ENCODE peak calls at places on chromosomes 3 and 15, in ten cellular contexts. R is heart left ventricle, M is stomach, H is gastrocnemius medialis, K is adrenal gland, J is transverse colon, A is HepG2, U is uterus, L is tibial nerve, E is sigmoid colon. I is an unnamed sample.

GRCh38 chr15:83340087-83340486 is 55.6 kb upstream of the BNC1 start:
- DNase-seq in R (no peak), M (no peak), H (no peak), K (no peak), J (no peak), A (no peak), U (no peak), L (no peak), E (no peak), I (no peak)

GRCh38 chr15:99446565-99447496 is 119.0 kb upstream of the MEF2A start:
- DNase-seq in R (peak), M (peak), H (no peak), K (no peak), J (no peak), A (no peak), U (peak), L (no peak), E (peak), I (peak)

GRCh38 chr3:139269984-139270383 is 73.8 kb upstream of the MRPS22 start:
- DNase-seq in R (no peak), M (no peak), H (no peak), K (no peak), J (no peak), A (no peak), U (no peak), L (no peak), E (no peak), I (no peak)

GRCh38 chr3:184545769-184546168 is 15.8 kb upstream of the EPHB3 start:
- DNase-seq in R (no peak), M (no peak), H (no peak), K (no peak), J (no peak), A (no peak), U (no peak), L (no peak), E (peak), I (no peak)

GRCh38 chr3:22942988-22943387 is 260.1 kb upstream of the UBE2E2 start:
- DNase-seq in R (no peak), M (no peak), H (no peak), K (no peak), J (no peak), A (no peak), U (no peak), L (no peak), E (no peak), I (no peak)

GRCh38 chr15:68550004-68550403 is 28.8 kb upstream of the CORO2B start:
- DNase-seq in R (no peak), M (no peak), H (no peak), K (no peak), J (no peak), A (no peak), U (peak), L (no peak), E (no peak), I (no peak)

GRCh38 chr15:44195151-44195740 is at the start of gene FRMD5:
- DNase-seq in R (peak), M (peak), H (peak), K (peak), J (peak), A (peak), U (peak), L (peak), E (peak), I (peak)

GRCh38 chr3:73766599-73767378 is 142.0 kb upstream of the PDZRN3 start:
- DNase-seq in R (no peak), M (no peak), H (peak), K (peak), J (no peak), A (no peak), U (peak), L (no peak), E (peak), I (no peak)

GRCh38 chr15:70014860-70015490 is 82.7 kb downstream of the TLE3 start:
- DNase-seq in R (no peak), M (peak), H (no peak), K (no peak), J (peak), A (no peak), U (no peak), L (no peak), E (no peak), I (no peak)

GRCh38 chr3:13282528-13282985 is 137.6 kb downstream of the NUP210 start:
- DNase-seq in R (no peak), M (no peak), H (no peak), K (no peak), J (no peak), A (no peak), U (no peak), L (no peak), E (peak), I (no peak)

GRCh38 chr3:21634112-21634511 is 116.9 kb downstream of the ZNF385D start:
- DNase-seq in R (no peak), M (no peak), H (no peak), K (no peak), J (no peak), A (no peak), U (no peak), L (no peak), E (no peak), I (no peak)

GRCh38 chr3:128491071-128491899 is 1.7 kb downstream of the GATA2 start:
- DNase-seq in R (peak), M (no peak), H (no peak), K (no peak), J (no peak), A (no peak), U (peak), L (no peak), E (peak), I (no peak)

GRCh38 chr15:43872416-43873020 is 45.7 kb downstream of the WDR76 start:
- DNase-seq in R (no peak), M (no peak), H (no peak), K (peak), J (peak), A (peak), U (no peak), L (no peak), E (no peak), I (peak)

GRCh38 chr3:12644297-12644937 is 19.5 kb downstream of the RAF1 start:
- DNase-seq in R (no peak), M (no peak), H (no peak), K (no peak), J (no peak), A (no peak), U (no peak), L (no peak), E (no peak), I (no peak)

GRCh38 chr3:46334911-46335478 is 18.9 kb upstream of the CCR2 start:
- DNase-seq in R (no peak), M (no peak), H (no peak), K (no peak), J (no peak), A (no peak), U (no peak), L (no peak), E (no peak), I (no peak)

GRCh38 chr15:88904808-88905327 is 8.3 kb downstream of the MFGE8 start:
- DNase-seq in R (peak), M (peak), H (peak), K (peak), J (peak), A (peak), U (peak), L (peak), E (peak), I (peak)

GRCh38 chr3:14946749-14947104 is 656 bp upstream of the NR2C2 start:
- DNase-seq in R (no peak), M (no peak), H (no peak), K (no peak), J (no peak), A (no peak), U (no peak), L (no peak), E (no peak), I (no peak)

GRCh38 chr3:13705702-13706280 is 156.9 kb downstream of the FBLN2 start:
- DNase-seq in R (no peak), M (peak), H (peak), K (no peak), J (no peak), A (no peak), U (peak), L (no peak), E (peak), I (no peak)

GRCh38 chr3:129616291-129616690 is 9.8 kb upstream of the PLXND1 start:
- DNase-seq in R (peak), M (no peak), H (no peak), K (no peak), J (no peak), A (no peak), U (no peak), L (no peak), E (peak), I (no peak)

GRCh38 chr3:72340476-72341379 is 507.5 kb downstream of the SHQ1 start:
- DNase-seq in R (no peak), M (no peak), H (no peak), K (no peak), J (no peak), A (no peak), U (peak), L (no peak), E (no peak), I (no peak)

GRCh38 chr15:25175033-25175788 is 220.4 kb downstream of the SNRPN start:
- DNase-seq in R (peak), M (peak), H (no peak), K (no peak), J (no peak), A (no peak), U (peak), L (no peak), E (no peak), I (no peak)

GRCh38 chr15:77178421-77178820 is 107.5 kb upstream of the TSPAN3 start:
- DNase-seq in R (no peak), M (no peak), H (no peak), K (no peak), J (no peak), A (no peak), U (no peak), L (no peak), E (no peak), I (no peak)

GRCh38 chr3:89375451-89375850 is 268.0 kb downstream of the EPHA3 start:
- DNase-seq in R (no peak), M (no peak), H (no peak), K (no peak), J (no peak), A (no peak), U (no peak), L (no peak), E (no peak), I (no peak)

GRCh38 chr3:52779411-52780297 is 2.3 kb downstream of the ITIH1 start:
- DNase-seq in R (no peak), M (peak), H (no peak), K (no peak), J (no peak), A (no peak), U (no peak), L (peak), E (peak), I (no peak)

GRCh38 chr3:50156549-50156948 is 1.4 kb downstream of the SEMA3F start:
- DNase-seq in R (no peak), M (no peak), H (no peak), K (no peak), J (no peak), A (no peak), U (no peak), L (no peak), E (no peak), I (no peak)

GRCh38 chr3:17038141-17038540 is 153.4 kb downstream of the PLCL2 start:
- DNase-seq in R (no peak), M (no peak), H (no peak), K (no peak), J (no peak), A (no peak), U (no peak), L (no peak), E (no peak), I (no peak)

GRCh38 chr15:85024509-85025336 is 43.1 kb downstream of the PDE8A start:
- DNase-seq in R (no peak), M (no peak), H (no peak), K (peak), J (no peak), A (peak), U (no peak), L (no peak), E (no peak), I (no peak)

GRCh38 chr3:154018100-154018696 is 103.0 kb upstream of the ARHGEF26 start:
- DNase-seq in R (no peak), M (peak), H (no peak), K (no peak), J (peak), A (peak), U (no peak), L (no peak), E (no peak), I (no peak)

GRCh38 chr3:158735296-158736033 is 3.2 kb upstream of the RARRES1 start:
- DNase-seq in R (no peak), M (no peak), H (no peak), K (no peak), J (no peak), A (no peak), U (no peak), L (no peak), E (no peak), I (no peak)

GRCh38 chr15:29631076-29632070 is 190.9 kb downstream of the TJP1 start:
- DNase-seq in R (no peak), M (no peak), H (no peak), K (no peak), J (peak), A (no peak), U (no peak), L (no peak), E (no peak), I (peak)

GRCh38 chr15:57479005-57479404 is 102.7 kb downstream of the CGNL1 start:
- DNase-seq in R (no peak), M (no peak), H (no peak), K (no peak), J (no peak), A (no peak), U (no peak), L (no peak), E (no peak), I (peak)

GRCh38 chr15:57481038-57481705 is 104.9 kb downstream of the CGNL1 start:
- DNase-seq in R (no peak), M (no peak), H (no peak), K (no peak), J (no peak), A (no peak), U (no peak), L (no peak), E (no peak), I (no peak)

GRCh38 chr15:57472861-57473260 is 96.6 kb downstream of the CGNL1 start:
- DNase-seq in R (no peak), M (no peak), H (no peak), K (no peak), J (no peak), A (no peak), U (no peak), L (no peak), E (no peak), I (no peak)

GRCh38 chr15:57476533-57476975 is 100.2 kb downstream of the CGNL1 start:
- DNase-seq in R (no peak), M (no peak), H (no peak), K (no peak), J (no peak), A (peak), U (no peak), L (no peak), E (no peak), I (no peak)

DNA sequence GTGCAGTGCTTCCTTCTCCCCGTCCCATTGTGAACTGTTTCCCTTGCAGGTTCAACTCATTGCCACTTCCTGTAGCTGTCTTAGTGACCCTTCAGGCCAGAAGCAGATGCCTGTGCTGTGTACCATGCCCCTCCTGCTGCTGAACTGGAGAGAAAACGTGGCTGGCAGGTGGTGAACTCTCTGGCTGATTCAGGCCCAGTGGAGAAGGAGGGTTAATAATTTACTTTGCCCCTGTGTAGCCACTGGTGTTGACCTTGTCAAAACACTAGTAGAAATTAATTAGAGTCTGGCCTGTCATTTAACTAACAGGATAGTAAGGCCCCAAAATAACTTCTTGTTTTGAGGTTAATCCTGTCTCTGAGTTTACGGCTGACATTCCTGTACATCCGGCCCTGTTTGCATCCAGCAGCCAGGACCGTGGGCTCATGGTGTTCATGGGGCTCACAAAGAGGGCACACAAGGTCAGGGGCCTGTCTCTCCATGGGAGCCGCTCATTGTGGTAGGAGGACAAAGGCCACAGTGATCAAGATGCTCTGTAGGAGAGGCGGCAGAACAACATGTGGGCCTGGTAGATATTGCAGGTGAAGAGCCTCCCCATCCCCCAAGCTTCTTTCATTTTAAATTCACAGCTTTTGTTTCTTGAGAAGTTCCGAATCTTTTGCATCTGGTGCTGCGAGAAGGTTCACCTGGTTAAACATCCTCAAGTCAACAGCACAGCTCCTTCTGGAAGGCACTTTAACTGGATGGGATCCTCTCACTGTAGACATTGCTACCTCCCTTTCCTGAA is 101.6 kb downstream of the CGNL1 start:
- DNase-seq in R (no peak), M (no peak), H (no peak), K (no peak), J (no peak), A (peak), U (no peak), L (no peak), E (no peak), I (no peak)
- TF ChIP-seq POLR2A in R (no peak), M (no peak), H (no peak), K (no peak), J (no peak), A (peak), U (no peak), L (no peak), E (no peak), I (no peak)

GRCh38 chr15:52068004-52068403 is 44.6 kb downstream of the BCL2L10 start:
- DNase-seq in R (no peak), M (no peak), H (no peak), K (no peak), J (no peak), A (no peak), U (no peak), L (no peak), E (no peak), I (no peak)
- H3K27ac ChIP-seq in R (no peak), M (no peak), H (no peak), K (no peak), J (peak), A (no peak), U (no peak), L (no peak), E (no peak), I (no peak)

GRCh38 chr3:142027713-142028112 is 121.6 kb downstream of the TFDP2 start:
- DNase-seq in R (no peak), M (no peak), H (no peak), K (peak), J (peak), A (no peak), U (no peak), L (no peak), E (no peak), I (peak)

GRCh38 chr3:142029052-142029642 is 120.2 kb downstream of the TFDP2 start:
- DNase-seq in R (no peak), M (no peak), H (no peak), K (no peak), J (no peak), A (no peak), U (no peak), L (no peak), E (no peak), I (peak)

GRCh38 chr3:142029791-142030190 is 119.6 kb downstream of the TFDP2 start:
- DNase-seq in R (no peak), M (no peak), H (no peak), K (no peak), J (no peak), A (no peak), U (no peak), L (no peak), E (no peak), I (no peak)

GRCh38 chr3:142027295-142027694 is 122.0 kb downstream of the TFDP2 start:
- DNase-seq in R (no peak), M (no peak), H (no peak), K (no peak), J (no peak), A (no peak), U (no peak), L (no peak), E (no peak), I (no peak)

DNA sequence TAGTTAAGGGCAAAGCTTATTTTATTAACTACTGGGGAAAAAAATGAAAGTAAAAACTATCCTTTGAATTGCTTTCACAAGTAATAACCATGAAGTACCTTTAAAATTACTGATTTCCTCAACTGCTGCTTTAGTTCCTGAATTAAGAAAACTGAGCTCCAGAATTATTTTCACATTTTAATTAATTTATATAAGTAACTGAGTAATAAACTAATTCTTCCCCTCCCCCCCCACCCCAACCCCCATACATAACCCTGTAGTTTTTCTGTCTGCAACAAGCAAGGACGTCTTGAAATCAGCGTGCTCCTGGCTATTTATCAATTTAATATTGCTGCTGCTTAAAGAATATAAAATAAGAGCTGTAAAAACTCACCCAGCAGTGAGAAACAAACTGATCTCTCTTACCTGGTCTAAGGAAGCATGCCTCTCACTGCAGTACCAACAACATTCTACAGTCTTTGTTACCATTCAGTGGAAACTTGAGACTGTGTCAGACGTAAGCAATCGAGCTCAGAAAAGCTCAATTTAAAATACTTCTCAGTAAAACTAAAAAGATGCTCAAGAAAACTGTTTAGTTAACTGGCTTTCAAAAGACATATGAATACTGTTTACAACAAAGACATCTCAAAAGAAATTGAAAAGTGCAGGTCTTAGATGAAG is 121.0 kb downstream of the TFDP2 start:
- DNase-seq in R (peak), M (no peak), H (no peak), K (peak), J (peak), A (no peak), U (no peak), L (no peak), E (no peak), I (peak)
- TF ChIP-seq POLR2A in R (no peak), M (no peak), H (no peak), K (peak), J (no peak), A (no peak), U (no peak), L (no peak), E (no peak), I (no peak)

GRCh38 chr15:33031324-33031736 is 163.2 kb downstream of the FMN1 start:
- DNase-seq in R (no peak), M (no peak), H (no peak), K (no peak), J (no peak), A (no peak), U (no peak), L (no peak), E (no peak), I (no peak)

GRCh38 chr15:33029247-33029646 is 165.3 kb downstream of the FMN1 start:
- DNase-seq in R (no peak), M (no peak), H (no peak), K (no peak), J (no peak), A (no peak), U (no peak), L (no peak), E (no peak), I (peak)

GRCh38 chr15:33028495-33028894 is 166.0 kb downstream of the FMN1 start:
- DNase-seq in R (no peak), M (no peak), H (no peak), K (no peak), J (no peak), A (no peak), U (no peak), L (no peak), E (no peak), I (peak)

GRCh38 chr15:33032053-33032452 is 162.5 kb downstream of the FMN1 start:
- DNase-seq in R (no peak), M (no peak), H (no peak), K (no peak), J (no peak), A (no peak), U (no peak), L (no peak), E (no peak), I (no peak)

DNA sequence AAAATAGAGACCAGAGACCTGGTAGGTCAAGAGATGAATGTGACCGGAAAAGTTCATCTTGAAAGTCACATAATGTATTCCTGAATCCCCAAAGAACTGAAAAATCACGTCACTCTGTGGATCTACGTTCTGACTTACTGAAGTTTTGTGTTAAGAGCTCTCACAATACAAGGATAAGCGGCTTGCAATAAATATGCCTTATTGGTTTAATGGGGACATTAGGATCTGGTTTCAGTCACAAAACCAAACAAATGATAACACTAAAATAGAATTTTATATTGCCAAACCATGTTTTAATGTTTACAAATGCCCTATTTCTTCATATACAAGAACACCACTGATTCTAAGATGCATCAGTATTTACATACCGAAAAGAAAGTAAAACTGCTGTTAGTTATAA is 164.2 kb downstream of the FMN1 start:
- DNase-seq in R (no peak), M (no peak), H (no peak), K (no peak), J (no peak), A (no peak), U (no peak), L (no peak), E (no peak), I (no peak)
- H3K27ac ChIP-seq in R (no peak), M (no peak), H (no peak), K (no peak), J (no peak), A (no peak), U (no peak), L (no peak), E (no peak), I (no peak)